ENCODE peak calls at places on chromosomes 3 and 15, in six cellular contexts. One of them, this sample, is unnamed.

GRCh38 chr3:14431556-14431927 is 29.1 kb downstream of the SLC6A6 start:
- DNase-seq in Kasumi-1: no peak
- DNase-seq in HS-5: no peak
- DNase-seq in lower leg skin: no peak
- DNase-seq in HTR-8/SVneo: no peak
- DNase-seq in NCI-H510A: no peak
- DNase-seq in this sample: no peak

GRCh38 chr15:27671794-27672438 is 427.2 kb downstream of the OCA2 start:
- DNase-seq in Kasumi-1: no peak
- DNase-seq in HS-5: no peak
- DNase-seq in lower leg skin: no peak
- DNase-seq in HTR-8/SVneo: no peak
- DNase-seq in NCI-H510A: no peak
- DNase-seq in this sample: no peak

GRCh38 chr3:52391096-52391495 is 53.8 kb downstream of the SEMA3G start:
- DNase-seq in Kasumi-1: no peak
- DNase-seq in HS-5: no peak
- DNase-seq in lower leg skin: no peak
- DNase-seq in HTR-8/SVneo: no peak
- DNase-seq in NCI-H510A: no peak
- DNase-seq in this sample: no peak

GRCh38 chr3:191383104-191383503 is 52.8 kb upstream of the UTS2B start:
- DNase-seq in Kasumi-1: no peak
- DNase-seq in HS-5: no peak
- DNase-seq in lower leg skin: no peak
- DNase-seq in HTR-8/SVneo: no peak
- DNase-seq in NCI-H510A: no peak
- DNase-seq in this sample: no peak

GRCh38 chr3:126132751-126133511 is 47.5 kb downstream of the ALDH1L1 start:
- DNase-seq in Kasumi-1: no peak
- DNase-seq in HS-5: no peak
- DNase-seq in lower leg skin: peak; percentile 79
- DNase-seq in HTR-8/SVneo: no peak
- DNase-seq in NCI-H510A: no peak
- DNase-seq in this sample: no peak

GRCh38 chr3:188365978-188366698 is 212.2 kb downstream of the LPP start:
- DNase-seq in Kasumi-1: no peak
- DNase-seq in HS-5: no peak
- DNase-seq in lower leg skin: no peak
- DNase-seq in HTR-8/SVneo: no peak
- DNase-seq in NCI-H510A: no peak
- DNase-seq in this sample: no peak

GRCh38 chr3:49841126-49841525 is 15.2 kb downstream of the TRAIP start:
- DNase-seq in Kasumi-1: peak; percentile 65
- DNase-seq in HS-5: no peak
- DNase-seq in lower leg skin: no peak
- DNase-seq in HTR-8/SVneo: no peak
- DNase-seq in NCI-H510A: no peak
- DNase-seq in this sample: no peak

GRCh38 chr3:42544492-42545283 is 37.1 kb downstream of the SEC22C start:
- DNase-seq in Kasumi-1: no peak
- DNase-seq in HS-5: no peak
- DNase-seq in lower leg skin: no peak
- DNase-seq in HTR-8/SVneo: no peak
- DNase-seq in NCI-H510A: peak; percentile 81
- DNase-seq in this sample: no peak

GRCh38 chr3:128486157-128486691 is 6.8 kb downstream of the GATA2 start:
- DNase-seq in Kasumi-1: no peak
- DNase-seq in HS-5: no peak
- DNase-seq in lower leg skin: no peak
- DNase-seq in HTR-8/SVneo: no peak
- DNase-seq in NCI-H510A: no peak
- DNase-seq in this sample: no peak

GRCh38 chr3:134326760-134327593 is 47.3 kb downstream of the AMOTL2 start:
- DNase-seq in Kasumi-1: no peak
- DNase-seq in HS-5: peak; percentile 99
- DNase-seq in lower leg skin: peak; percentile 92
- DNase-seq in HTR-8/SVneo: peak; percentile 80
- DNase-seq in NCI-H510A: no peak
- DNase-seq in this sample: no peak

GRCh38 chr15:52180196-52180835 is 10.9 kb downstream of the GNB5 start:
- DNase-seq in Kasumi-1: no peak
- DNase-seq in HS-5: no peak
- DNase-seq in lower leg skin: peak; percentile 65
- DNase-seq in HTR-8/SVneo: no peak
- DNase-seq in NCI-H510A: no peak
- DNase-seq in this sample: peak; percentile 3

GRCh38 chr3:59374812-59375211 is 325.0 kb upstream of the CFAP20DC start:
- DNase-seq in Kasumi-1: no peak
- DNase-seq in HS-5: no peak
- DNase-seq in lower leg skin: no peak
- DNase-seq in HTR-8/SVneo: no peak
- DNase-seq in NCI-H510A: no peak
- DNase-seq in this sample: no peak

GRCh38 chr3:55511895-55512585 is 24.9 kb upstream of the WNT5A start:
- DNase-seq in Kasumi-1: no peak
- DNase-seq in HS-5: peak; percentile 33
- DNase-seq in lower leg skin: no peak
- DNase-seq in HTR-8/SVneo: no peak
- DNase-seq in NCI-H510A: no peak
- DNase-seq in this sample: no peak

GRCh38 chr15:70778258-70779076 is 15.1 kb upstream of the UACA start:
- DNase-seq in Kasumi-1: no peak
- DNase-seq in HS-5: no peak
- DNase-seq in lower leg skin: no peak
- DNase-seq in HTR-8/SVneo: no peak
- DNase-seq in NCI-H510A: no peak
- DNase-seq in this sample: no peak

GRCh38 chr3:19474169-19474568 is 325.9 kb downstream of the KCNH8 start:
- DNase-seq in Kasumi-1: no peak
- DNase-seq in HS-5: no peak
- DNase-seq in lower leg skin: no peak
- DNase-seq in HTR-8/SVneo: no peak
- DNase-seq in NCI-H510A: no peak
- DNase-seq in this sample: no peak

GRCh38 chr15:30889231-30889630 is 14.5 kb upstream of the FAN1 start:
- DNase-seq in Kasumi-1: no peak
- DNase-seq in HS-5: no peak
- DNase-seq in lower leg skin: no peak
- DNase-seq in HTR-8/SVneo: no peak
- DNase-seq in NCI-H510A: no peak
- DNase-seq in this sample: no peak

GRCh38 chr3:53023072-53023823 is 22.6 kb downstream of the SFMBT1 start:
- DNase-seq in Kasumi-1: peak; percentile 48
- DNase-seq in HS-5: no peak
- DNase-seq in lower leg skin: no peak
- DNase-seq in HTR-8/SVneo: no peak
- DNase-seq in NCI-H510A: no peak
- DNase-seq in this sample: no peak

GRCh38 chr3:15860014-15860934 is 62.5 kb upstream of the ANKRD28 start:
- DNase-seq in Kasumi-1: peak; percentile 63
- DNase-seq in HS-5: peak; percentile 26
- DNase-seq in lower leg skin: peak; percentile 89
- DNase-seq in HTR-8/SVneo: peak; percentile 71
- DNase-seq in NCI-H510A: peak; percentile 81
- DNase-seq in this sample: no peak

GRCh38 chr3:96970211-96970610 is 155.8 kb downstream of the EPHA6 start:
- DNase-seq in Kasumi-1: no peak
- DNase-seq in HS-5: no peak
- DNase-seq in lower leg skin: no peak
- DNase-seq in HTR-8/SVneo: no peak
- DNase-seq in NCI-H510A: no peak
- DNase-seq in this sample: no peak

GRCh38 chr15:98177950-98178848 is 217.7 kb downstream of the ARRDC4 start:
- DNase-seq in Kasumi-1: peak; percentile 90
- DNase-seq in HS-5: peak; percentile 56
- DNase-seq in lower leg skin: no peak
- DNase-seq in HTR-8/SVneo: peak; percentile 79
- DNase-seq in NCI-H510A: no peak
- DNase-seq in this sample: no peak

GRCh38 chr3:72520690-72521308 is 327.4 kb downstream of the SHQ1 start:
- DNase-seq in Kasumi-1: no peak
- DNase-seq in HS-5: peak; percentile 25
- DNase-seq in lower leg skin: peak; percentile 40
- DNase-seq in HTR-8/SVneo: peak; percentile 34
- DNase-seq in NCI-H510A: no peak
- DNase-seq in this sample: peak; percentile 26

GRCh38 chr3:67297715-67298475 is 299.8 kb downstream of the KBTBD8 start:
- DNase-seq in Kasumi-1: no peak
- DNase-seq in HS-5: no peak
- DNase-seq in lower leg skin: no peak
- DNase-seq in HTR-8/SVneo: no peak
- DNase-seq in NCI-H510A: no peak
- DNase-seq in this sample: no peak

GRCh38 chr15:75410196-75410595 is 41.3 kb downstream of the SIN3A start:
- DNase-seq in Kasumi-1: no peak
- DNase-seq in HS-5: no peak
- DNase-seq in lower leg skin: no peak
- DNase-seq in HTR-8/SVneo: no peak
- DNase-seq in NCI-H510A: no peak
- DNase-seq in this sample: no peak

GRCh38 chr3:20865811-20866210 is 679.8 kb upstream of the SGO1 start:
- DNase-seq in Kasumi-1: no peak
- DNase-seq in HS-5: no peak
- DNase-seq in lower leg skin: no peak
- DNase-seq in HTR-8/SVneo: no peak
- DNase-seq in NCI-H510A: no peak
- DNase-seq in this sample: no peak

GRCh38 chr3:129015388-129016105 is 14.4 kb downstream of the EFCC1 start:
- DNase-seq in Kasumi-1: peak; percentile 65
- DNase-seq in HS-5: no peak
- DNase-seq in lower leg skin: no peak
- DNase-seq in HTR-8/SVneo: no peak
- DNase-seq in NCI-H510A: no peak
- DNase-seq in this sample: no peak

GRCh38 chr3:131072845-131073244 is 46.2 kb downstream of the NEK11 start:
- DNase-seq in Kasumi-1: no peak
- DNase-seq in HS-5: no peak
- DNase-seq in lower leg skin: no peak
- DNase-seq in HTR-8/SVneo: no peak
- DNase-seq in NCI-H510A: no peak
- DNase-seq in this sample: no peak

GRCh38 chr15:99555089-99555488 is 10.7 kb upstream of the MEF2A start:
- DNase-seq in Kasumi-1: no peak
- DNase-seq in HS-5: no peak
- DNase-seq in lower leg skin: no peak
- DNase-seq in HTR-8/SVneo: no peak
- DNase-seq in NCI-H510A: no peak
- DNase-seq in this sample: no peak

GRCh38 chr15:66163553-66163952 is 90.0 kb downstream of the MEGF11 start:
- DNase-seq in Kasumi-1: no peak
- DNase-seq in HS-5: no peak
- DNase-seq in lower leg skin: no peak
- DNase-seq in HTR-8/SVneo: no peak
- DNase-seq in NCI-H510A: no peak
- DNase-seq in this sample: no peak

GRCh38 chr15:101597360-101597928 is 54.7 kb downstream of the TM2D3 start:
- DNase-seq in Kasumi-1: no peak
- DNase-seq in HS-5: no peak
- DNase-seq in lower leg skin: no peak
- DNase-seq in HTR-8/SVneo: no peak
- DNase-seq in NCI-H510A: no peak
- DNase-seq in this sample: no peak

GRCh38 chr3:8482960-8483665 is 18.5 kb upstream of the LMCD1 start:
- DNase-seq in Kasumi-1: no peak
- DNase-seq in HS-5: peak; percentile 87
- DNase-seq in lower leg skin: peak; percentile 90
- DNase-seq in HTR-8/SVneo: peak; percentile 83
- DNase-seq in NCI-H510A: no peak
- DNase-seq in this sample: no peak

GRCh38 chr15:41695750-41696436 is 35.7 kb downstream of the MGA start:
- DNase-seq in Kasumi-1: peak; percentile 86
- DNase-seq in HS-5: no peak
- DNase-seq in lower leg skin: no peak
- DNase-seq in HTR-8/SVneo: peak; percentile 50
- DNase-seq in NCI-H510A: no peak
- DNase-seq in this sample: no peak

GRCh38 chr15:59702351-59702750 is 13.2 kb upstream of the BNIP2 start:
- DNase-seq in Kasumi-1: no peak
- DNase-seq in HS-5: no peak
- DNase-seq in lower leg skin: no peak
- DNase-seq in HTR-8/SVneo: no peak
- DNase-seq in NCI-H510A: no peak
- DNase-seq in this sample: no peak

GRCh38 chr3:132695422-132695821 is 26.8 kb downstream of the NPHP3 start:
- DNase-seq in Kasumi-1: no peak
- DNase-seq in HS-5: no peak
- DNase-seq in lower leg skin: no peak
- DNase-seq in HTR-8/SVneo: no peak
- DNase-seq in NCI-H510A: no peak
- DNase-seq in this sample: no peak

GRCh38 chr3:139534444-139534812 is 5.1 kb downstream of the RBP1 start:
- DNase-seq in Kasumi-1: no peak
- DNase-seq in HS-5: peak; percentile 65
- DNase-seq in lower leg skin: no peak
- DNase-seq in HTR-8/SVneo: peak; percentile 22
- DNase-seq in NCI-H510A: no peak
- DNase-seq in this sample: no peak

GRCh38 chr3:159872374-159873109 is 116.1 kb upstream of the IL12A start:
- DNase-seq in Kasumi-1: no peak
- DNase-seq in HS-5: peak; percentile 95
- DNase-seq in lower leg skin: no peak
- DNase-seq in HTR-8/SVneo: peak; percentile 76
- DNase-seq in NCI-H510A: no peak
- DNase-seq in this sample: no peak